ENCODE peak calls at places on chromosomes 5 and 9, in six cellular contexts. L, F, K, Q, B and A are unnamed samples.

GRCh38 chr5:80055491-80056170 is 20.5 kb downstream of the THBS4 start:
- DNase-seq in K (no peak), L (no peak), F (peak), B (peak), Q (no peak), A (peak)

GRCh38 chr5:123512631-123513461 is 869 bp downstream of the CSNK1G3 start:
- DNase-seq in Q (peak), K (peak), L (peak), F (peak), B (no peak), A (peak)

GRCh38 chr5:72624641-72625236 is 117.5 kb upstream of the ZNF366 start:
- DNase-seq in Q (no peak), F (no peak), K (peak), L (peak), B (no peak), A (no peak)

GRCh38 chr5:83476470-83476817 is 4.9 kb downstream of the VCAN start:
- DNase-seq in Q (no peak), B (no peak), L (no peak), K (peak), F (no peak), A (no peak)

GRCh38 chr5:16265141-16265540 is 85.5 kb upstream of the MARCHF11 start:
- DNase-seq in L (no peak), B (no peak), K (no peak), Q (no peak), F (no peak), A (no peak)

GRCh38 chr5:67502951-67503350 is 306.4 kb upstream of the CD180 start:
- DNase-seq in F (no peak), L (no peak), B (no peak), Q (no peak), K (no peak), A (no peak)

GRCh38 chr9:80175286-80175906 is 603.6 kb downstream of the TLE4 start:
- DNase-seq in B (no peak), L (peak), Q (peak), F (peak), K (peak), A (no peak)

GRCh38 chr5:59673438-59674058 is 220.0 kb downstream of the PDE4D start:
- DNase-seq in L (peak), Q (peak), B (no peak), F (peak), K (peak), A (no peak)

GRCh38 chr5:38467353-38468040 is 88.9 kb downstream of the LIFR start:
- DNase-seq in K (no peak), B (no peak), Q (no peak), F (no peak), L (peak), A (no peak)

GRCh38 chr9:5854032-5854792 is 21.3 kb upstream of the ERMP1 start:
- DNase-seq in K (no peak), F (no peak), B (no peak), Q (no peak), L (no peak), A (no peak)

GRCh38 chr9:126886194-126886830 is 25.9 kb downstream of the ZBTB34 start:
- DNase-seq in L (no peak), K (no peak), F (peak), Q (no peak), B (no peak), A (peak)

GRCh38 chr9:113578279-113578865 is 114.8 kb downstream of the RGS3 start:
- DNase-seq in B (no peak), K (no peak), Q (no peak), L (no peak), F (no peak), A (no peak)

GRCh38 chr9:4289411-4290380 is 10.2 kb downstream of the GLIS3 start:
- DNase-seq in B (no peak), F (no peak), L (peak), K (peak), Q (no peak), A (no peak)

GRCh38 chr9:33025572-33026347 is 687 bp downstream of the DNAJA1 start:
- DNase-seq in L (peak), F (peak), Q (no peak), K (peak), B (no peak), A (peak)

GRCh38 chr5:92421937-92422336 is 1038.8 kb upstream of the ARRDC3 start:
- DNase-seq in F (peak), B (no peak), L (no peak), Q (peak), K (peak), A (no peak)

GRCh38 chr5:153619706-153620105 is 129.2 kb downstream of the GRIA1 start:
- DNase-seq in Q (no peak), K (peak), B (no peak), L (peak), F (no peak), A (no peak)

GRCh38 chr9:32394381-32395049 is 10.1 kb downstream of the ACO1 start:
- DNase-seq in Q (no peak), B (no peak), K (no peak), L (peak), F (peak), A (no peak)

GRCh38 chr5:103450333-103451061 is 112.1 kb downstream of the NUDT12 start:
- DNase-seq in F (peak), B (no peak), Q (no peak), K (peak), L (peak), A (no peak)

DNA sequence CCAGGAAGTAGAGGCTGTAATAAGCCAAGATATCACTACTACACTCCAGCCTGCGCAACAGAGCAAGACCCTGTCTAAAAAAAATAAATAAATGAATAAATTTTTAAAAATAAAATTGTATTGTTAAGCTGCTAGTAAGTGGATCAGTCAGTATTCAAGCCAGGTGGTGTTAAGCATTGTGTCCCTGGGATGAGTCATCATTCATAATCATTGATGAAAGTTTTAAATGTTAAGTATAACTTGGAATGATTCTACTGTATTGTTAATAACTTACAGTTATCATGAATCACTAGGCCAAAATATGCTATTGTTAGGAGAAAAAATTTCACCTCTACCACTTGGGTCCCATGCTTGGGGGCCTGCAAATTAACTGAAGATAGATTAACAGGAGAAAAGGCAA is 38.2 kb downstream of the MED10 start:
- DNase-seq in K (no peak), B (no peak), L (no peak), Q (no peak), F (no peak), A (no peak)
- H2BK15ac ChIP-seq in K (no peak), B (no peak), L (no peak), Q (no peak), F (no peak), A (no peak)

DNA sequence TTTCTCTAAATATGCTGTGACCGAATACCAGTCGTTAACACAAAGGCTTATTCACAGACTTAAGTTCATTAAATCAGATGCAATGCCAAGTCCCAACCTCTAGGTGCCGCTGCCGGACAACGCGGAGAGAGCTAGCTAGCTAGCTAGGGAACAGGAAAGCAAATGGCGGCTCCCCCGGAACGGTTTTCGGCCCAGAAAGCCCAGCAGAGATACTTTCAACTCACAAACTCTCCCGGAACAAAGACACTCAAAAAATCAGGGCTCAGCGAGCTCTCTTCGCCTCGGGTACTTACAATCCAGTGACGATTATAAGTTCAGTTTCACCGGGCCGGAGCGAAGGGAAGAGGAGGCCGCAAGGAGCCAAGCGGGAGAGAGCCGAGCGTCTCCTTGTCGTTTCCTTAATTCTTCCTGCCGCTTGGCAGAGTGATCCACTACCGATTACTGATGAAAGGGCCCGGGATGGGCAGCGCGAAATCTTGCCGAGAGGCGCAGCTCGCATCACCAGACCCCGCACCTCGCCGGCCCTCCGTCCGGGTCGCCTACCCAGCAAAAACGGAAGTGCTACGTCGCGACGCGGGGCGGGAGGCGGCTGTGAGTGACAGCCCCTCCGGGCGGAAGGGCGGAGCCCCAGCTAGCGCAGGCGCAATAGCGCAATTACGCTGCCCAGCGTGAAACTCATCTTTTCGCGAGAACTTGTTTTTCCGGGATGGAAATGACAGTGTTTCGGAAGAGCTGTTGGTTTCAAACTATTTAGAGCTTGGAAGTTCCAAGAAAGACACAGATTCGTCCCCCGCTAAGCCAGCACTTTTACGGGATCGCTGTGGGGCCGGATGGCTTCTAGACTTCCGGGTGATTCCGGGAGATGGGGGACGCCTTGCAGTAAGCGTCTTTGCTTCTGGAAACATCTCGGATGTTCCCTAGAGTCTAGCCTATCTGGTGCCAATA is at the start of gene TAF7:
- DNase-seq in L (peak), B (peak), F (peak), K (peak), Q (peak), A (peak)
- H2AK5ac ChIP-seq in L (no peak), B (peak), F (no peak), K (no peak), Q (no peak), A (peak)

GRCh38 chr5:54383225-54383624 is 72.3 kb upstream of the HSPB3 start:
- DNase-seq in L (peak), K (no peak), B (no peak), F (no peak), Q (no peak), A (no peak)
- H2BK15ac ChIP-seq in L (no peak), K (no peak), B (no peak), F (no peak), Q (no peak), A (no peak)

GRCh38 chr5:157365732-157366131 is 94.3 kb upstream of the NIPAL4 start:
- DNase-seq in F (no peak), B (no peak), L (peak), Q (no peak), K (no peak), A (no peak)

GRCh38 chr5:157362502-157362901 is 96.6 kb downstream of the CYFIP2 start:
- DNase-seq in F (no peak), K (no peak), L (no peak), B (no peak), Q (no peak), A (no peak)

GRCh38 chr5:157359350-157359910 is 93.5 kb downstream of the CYFIP2 start:
- DNase-seq in L (no peak), K (no peak), Q (no peak), F (no peak), B (no peak), A (no peak)

GRCh38 chr5:157361865-157362465 is 96.0 kb downstream of the CYFIP2 start:
- DNase-seq in K (no peak), F (peak), B (no peak), L (peak), Q (no peak), A (no peak)

GRCh38 chr5:157362982-157363381 is 97.0 kb upstream of the NIPAL4 start:
- DNase-seq in F (no peak), L (peak), B (no peak), Q (no peak), K (no peak), A (no peak)
- H2AK5ac ChIP-seq in F (no peak), L (no peak), B (no peak), Q (no peak), K (no peak), A (no peak)

DNA sequence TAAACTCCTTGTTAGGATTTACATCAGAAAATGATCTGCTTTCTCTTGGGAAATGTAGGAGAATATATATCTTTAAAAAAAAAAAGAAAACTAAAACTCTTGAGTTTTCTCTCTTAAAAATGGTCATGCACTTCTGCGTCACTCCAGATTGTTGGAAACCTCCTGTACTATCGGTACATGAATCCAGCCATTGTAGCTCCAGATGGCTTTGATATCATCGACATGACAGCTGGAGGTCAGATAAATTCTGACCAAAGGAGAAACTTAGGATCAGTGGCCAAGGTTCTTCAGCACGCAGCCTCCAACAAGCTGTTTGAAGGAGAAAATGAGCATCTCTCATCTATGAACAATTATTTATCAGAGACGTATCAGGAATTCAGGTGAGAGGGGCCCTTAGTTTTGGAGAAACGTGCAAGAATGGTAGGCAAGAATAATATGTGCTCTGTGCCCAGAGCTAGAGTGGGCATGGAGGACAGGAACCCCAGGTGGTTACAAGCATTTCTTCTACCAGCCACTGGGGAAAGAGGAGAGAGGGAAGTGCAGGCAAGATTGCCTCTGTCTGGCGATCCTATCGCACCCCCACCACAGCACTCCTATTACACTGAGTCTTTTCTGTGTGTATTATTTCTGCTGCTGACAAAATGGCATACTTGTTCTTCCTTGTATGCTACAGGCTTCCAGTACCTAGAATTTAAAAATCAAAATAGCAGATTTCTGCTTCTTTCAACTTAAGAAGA is 41.4 kb upstream of the F2R start:
- DNase-seq in L (no peak), Q (no peak), K (no peak), F (no peak), B (no peak), A (no peak)
- H2BK15ac ChIP-seq in L (peak), Q (no peak), K (no peak), F (no peak), B (no peak), A (no peak)

DNA sequence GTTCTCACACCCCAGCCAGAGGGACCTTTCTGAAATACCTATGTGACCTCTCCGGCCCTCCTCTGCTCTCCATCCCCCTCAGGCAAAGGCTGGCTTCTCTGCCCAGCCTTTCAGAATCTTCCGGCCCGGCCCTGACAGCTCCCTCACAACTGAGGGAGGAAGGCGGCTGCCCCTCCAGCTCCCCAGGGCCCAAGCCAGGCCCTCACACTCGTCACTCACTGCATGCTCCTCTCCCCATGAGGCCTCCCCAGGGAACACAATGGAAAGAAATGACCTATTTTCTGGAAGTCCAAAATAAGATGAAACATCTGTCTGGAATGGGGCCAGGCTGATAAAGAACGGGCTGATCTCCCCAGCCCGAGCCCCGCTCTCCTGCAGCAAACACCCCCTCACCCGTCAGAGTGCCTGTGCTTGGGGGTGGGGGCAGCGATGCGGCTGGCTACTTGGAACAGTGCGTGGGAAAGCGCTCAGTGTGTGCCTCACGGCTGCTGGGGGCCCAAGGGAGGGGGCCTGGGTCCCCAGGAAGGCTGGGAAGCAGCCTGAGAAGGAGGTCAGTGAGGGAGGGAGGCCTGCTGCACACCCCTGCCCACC is 11.3 kb downstream of the PDGFRB start:
- DNase-seq in F (no peak), K (peak), B (no peak), Q (no peak), L (peak), A (no peak)
- H2AK5ac ChIP-seq in F (no peak), K (peak), B (no peak), Q (peak), L (peak), A (no peak)

GRCh38 chr5:177455036-177455660 is 8.5 kb downstream of the PRR7 start:
- DNase-seq in F (peak), L (peak), Q (peak), B (no peak), K (peak), A (peak)
- H2BK15ac ChIP-seq in F (no peak), L (no peak), Q (peak), B (peak), K (peak), A (peak)

DNA sequence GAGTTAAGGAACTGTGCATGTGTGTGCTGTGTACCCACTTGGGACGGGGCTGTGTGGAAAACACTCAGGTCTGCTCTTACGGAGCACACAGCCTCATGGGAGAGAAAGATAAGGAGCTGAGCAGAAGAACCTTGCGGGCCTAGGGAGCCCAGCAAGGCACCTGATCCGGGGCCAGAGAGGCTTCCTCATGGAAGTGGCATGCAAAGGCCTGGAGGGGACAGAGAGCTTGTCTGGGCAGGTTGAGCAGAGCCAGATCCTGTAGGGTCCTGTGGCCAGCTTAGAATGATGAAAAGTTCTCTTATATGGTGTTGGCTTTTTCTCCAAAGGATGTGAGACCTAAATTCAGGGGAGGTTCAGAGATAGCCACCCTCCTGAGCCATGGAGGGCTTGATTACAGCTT is 45.2 kb downstream of the NEK6 start:
- DNase-seq in B (no peak), Q (no peak), F (no peak), L (no peak), K (no peak), A (no peak)
- H2AK5ac ChIP-seq in B (no peak), Q (no peak), F (no peak), L (no peak), K (peak), A (no peak)

GRCh38 chr9:16848189-16848588 is 22.3 kb downstream of the BNC2 start:
- DNase-seq in B (no peak), Q (no peak), L (no peak), K (no peak), F (no peak), A (no peak)

GRCh38 chr9:16846986-16847385 is 23.5 kb downstream of the BNC2 start:
- DNase-seq in B (no peak), F (no peak), Q (no peak), K (no peak), L (no peak), A (no peak)
- H2BK15ac ChIP-seq in B (no peak), F (no peak), Q (no peak), K (no peak), L (no peak), A (no peak)